ENCODE peak calls at places on chromosome 6, in four cellular contexts. K, S, D and V are unnamed samples.

GRCh38 chr6:136751478-136751956 is 40.8 kb downstream of the MAP3K5 start:
- DNase-seq in K (no peak), D (no peak), S (no peak), V (no peak)

GRCh38 chr6:76435174-76435573 is 362.7 kb upstream of the IMPG1 start:
- DNase-seq in S (no peak), D (no peak), K (no peak), V (no peak)

GRCh38 chr6:73515204-73516101 is 5.4 kb downstream of the EEF1A1 start:
- DNase-seq in S (no peak), D (no peak), K (peak), V (peak)

GRCh38 chr6:79544299-79544927 is 7.2 kb upstream of the LCA5 start:
- DNase-seq in D (no peak), S (no peak), K (no peak), V (no peak)

GRCh38 chr6:134235937-134236751 is 81.8 kb downstream of the SGK1 start:
- DNase-seq in K (no peak), S (no peak), D (no peak), V (no peak)

GRCh38 chr6:122753688-122754056 is 25.8 kb upstream of the FABP7 start:
- DNase-seq in S (no peak), D (no peak), K (no peak), V (no peak)

GRCh38 chr6:90088009-90088408 is 193.7 kb downstream of the GJA10 start:
- DNase-seq in S (no peak), D (no peak), K (no peak), V (no peak)

GRCh38 chr6:30730611-30731435 is 10.7 kb downstream of the TUBB start:
- DNase-seq in K (peak), D (peak), S (peak), V (peak)

GRCh38 chr6:91631227-91631626 is 1044.4 kb upstream of the MAP3K7 start:
- DNase-seq in D (no peak), S (no peak), K (no peak), V (no peak)
- TF ChIP-seq CTCF in D (no peak), S (no peak), K (no peak), V (no peak)

GRCh38 chr6:119344306-119344705 is 5.3 kb downstream of the MAN1A1 start:
- DNase-seq in K (no peak), D (no peak), S (no peak), V (no peak)

GRCh38 chr6:119345114-119345513 is 4.4 kb downstream of the MAN1A1 start:
- DNase-seq in K (no peak), D (no peak), S (no peak), V (no peak)

GRCh38 chr6:119343573-119344146 is 5.9 kb downstream of the MAN1A1 start:
- DNase-seq in K (no peak), S (no peak), D (no peak), V (no peak)

GRCh38 chr6:119342430-119342829 is 7.1 kb downstream of the MAN1A1 start:
- DNase-seq in D (no peak), S (no peak), K (no peak), V (no peak)

GRCh38 chr6:119343167-119343566 is 6.4 kb downstream of the MAN1A1 start:
- DNase-seq in D (no peak), K (no peak), S (no peak), V (no peak)
- TF ChIP-seq CTCF in D (no peak), K (no peak), S (no peak), V (no peak)

GRCh38 chr6:32386040-32386439 is 14.3 kb upstream of the TSBP1 start:
- DNase-seq in S (no peak), D (no peak), K (no peak), V (no peak)
- TF ChIP-seq CTCF in S (no peak), D (no peak), K (no peak), V (no peak)

GRCh38 chr6:159250633-159251032 is 81.4 kb downstream of the FNDC1 start:
- DNase-seq in S (no peak), K (no peak), D (no peak), V (no peak)
- TF ChIP-seq CTCF in S (no peak), K (no peak), D (no peak), V (no peak)

GRCh38 chr6:112085666-112086065 is 1.6 kb downstream of the TUBE1 start:
- DNase-seq in D (no peak), K (peak), S (no peak), V (no peak)

GRCh38 chr6:112087916-112088315 is 525 bp downstream of the FAM229B start:
- DNase-seq in D (no peak), K (no peak), S (no peak), V (no peak)

GRCh38 chr6:112081569-112081968 is 5.7 kb downstream of the TUBE1 start:
- DNase-seq in D (no peak), K (no peak), S (no peak), V (no peak)

GRCh38 chr6:112086744-112087135 is 542 bp downstream of the TUBE1 start:
- DNase-seq in D (no peak), K (no peak), S (no peak), V (no peak)

DNA sequence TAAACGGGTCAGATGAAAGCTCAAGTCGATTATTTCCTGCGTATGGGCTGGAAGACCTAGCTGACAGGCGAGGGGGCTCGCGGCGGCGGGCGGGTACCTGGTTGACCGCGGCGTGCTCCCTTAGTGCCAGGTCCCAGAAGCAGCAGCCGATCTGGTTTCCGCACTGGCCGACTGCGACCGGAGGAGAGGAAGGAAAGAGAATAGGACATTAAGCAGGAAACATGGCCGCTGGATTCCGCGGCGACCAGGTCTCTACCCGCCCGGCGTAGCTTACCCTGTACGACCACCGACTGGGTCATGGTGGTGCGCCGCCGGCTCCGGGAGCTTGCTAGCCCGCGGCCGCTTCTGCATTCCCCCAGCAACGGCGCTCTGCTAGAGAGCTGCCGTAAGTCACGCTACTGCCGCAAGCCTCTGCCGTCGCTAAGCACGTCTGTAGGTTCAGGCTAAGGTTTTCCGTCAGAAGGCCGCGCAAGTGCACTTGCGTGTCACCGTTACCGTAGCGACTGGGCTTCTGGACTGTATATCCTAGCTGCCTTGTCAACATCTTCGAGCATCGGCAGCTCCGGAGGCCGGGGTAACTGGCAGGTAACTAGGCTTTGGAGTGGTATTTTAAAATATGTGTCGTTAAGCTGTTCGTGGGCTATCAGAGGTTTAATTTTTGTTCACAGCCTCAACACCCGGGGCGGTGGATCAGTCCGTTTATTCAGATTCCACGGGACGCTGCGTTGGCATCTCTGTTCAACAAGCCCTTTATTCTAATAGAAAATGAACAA is at the start of the genes FAM229B and TUBE1:
- DNase-seq in S (peak), K (peak), D (peak), V (peak)
- TF ChIP-seq CTCF in S (no peak), K (no peak), D (no peak), V (no peak)

DNA sequence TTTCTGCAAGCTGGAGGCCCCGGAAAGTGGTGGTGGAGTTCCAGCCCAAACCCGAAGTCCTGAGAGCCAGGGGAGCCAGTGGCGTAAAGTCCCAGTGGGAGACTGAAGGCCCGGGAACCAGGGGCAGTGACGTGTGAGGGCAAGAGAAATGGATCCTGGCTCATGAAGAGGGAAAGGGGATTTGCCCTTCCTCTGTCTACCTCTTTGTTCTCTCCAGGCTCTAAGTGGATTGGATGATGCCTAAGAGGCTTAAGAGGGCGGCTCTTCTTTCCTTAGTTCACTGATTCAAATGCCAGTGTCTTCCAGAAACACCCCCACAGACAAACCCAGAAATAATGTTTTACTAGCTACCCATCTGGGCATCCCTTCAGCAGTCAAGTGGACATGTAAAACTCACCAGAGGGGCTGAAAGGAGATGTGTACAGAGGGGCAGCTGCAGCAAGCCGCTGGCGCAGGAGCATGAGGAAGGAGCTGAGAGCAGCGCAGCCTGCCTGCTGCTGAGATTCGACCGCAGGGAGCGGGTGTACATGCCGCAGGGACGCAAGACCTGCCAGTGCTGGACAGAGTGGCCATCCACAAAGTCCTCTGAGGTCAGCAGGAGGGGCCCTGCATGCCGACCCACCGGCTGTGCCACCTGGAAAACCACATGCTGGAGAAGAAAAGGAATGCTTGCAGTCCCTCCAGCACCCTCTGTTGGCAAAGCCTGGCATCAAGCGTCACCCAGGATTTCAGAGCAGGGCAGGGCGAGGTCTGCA is 29.5 kb downstream of the CDYL start:
- DNase-seq in K (peak), D (peak), S (peak), V (peak)
- TF ChIP-seq CTCF in K (peak), D (peak), S (peak), V (peak)